ENCODE peak calls at places on chromosomes 1 and 21, in ten cellular contexts. N is esophagus squamous epithelium; G is BJ; Y is HFFc6; K is CD8-positive, alpha-beta T cell; O is cardiac fibroblast; C is IMR-90; J is fibroblast of pulmonary artery; X is progenitor cell of endocrine pancreas; V is lung. Z is an unnamed sample.

GRCh38 chr1:180166436-180166800 is 11.7 kb downstream of the QSOX1 start:
- DNase-seq in N (no peak), V (no peak), Y (no peak), C (no peak), J (no peak), O (no peak), G (no peak), X (no peak), K (no peak), Z (no peak)

GRCh38 chr1:66533804-66534745 is at the start of gene SGIP1:
- DNase-seq in N (no peak), Y (peak), V (no peak), G (peak), X (peak), C (peak), K (peak), J (peak), O (peak), Z (no peak)

GRCh38 chr1:155975375-155976061 is 2.8 kb downstream of the ARHGEF2 start:
- DNase-seq in O (no peak), J (no peak), X (no peak), K (no peak), N (no peak), Y (no peak), V (no peak), C (no peak), G (no peak), Z (no peak)

GRCh38 chr21:31554511-31555022 is 104.9 kb upstream of the SOD1 start:
- DNase-seq in C (peak), O (peak), V (no peak), G (no peak), J (peak), Y (no peak), N (no peak), X (no peak), K (no peak), Z (no peak)

GRCh38 chr1:96580920-96581319 is 140.7 kb upstream of the PTBP2 start:
- DNase-seq in X (no peak), K (no peak), Y (no peak), N (no peak), G (no peak), J (no peak), O (no peak), V (no peak), C (no peak), Z (no peak)

GRCh38 chr1:68363346-68363745 is 86.4 kb downstream of the RPE65 start:
- DNase-seq in J (no peak), X (no peak), N (no peak), Y (no peak), G (no peak), V (no peak), K (no peak), O (no peak), C (no peak), Z (no peak)

GRCh38 chr21:44351535-44352252 is 1.7 kb upstream of the TRPM2 start:
- DNase-seq in Y (no peak), C (no peak), V (no peak), O (no peak), X (no peak), J (no peak), K (no peak), G (no peak), N (no peak), Z (no peak)

GRCh38 chr1:190474587-190475305 is 2.9 kb downstream of the BRINP3 start:
- DNase-seq in X (no peak), V (no peak), C (peak), N (no peak), G (no peak), J (no peak), O (no peak), Y (no peak), K (no peak), Z (no peak)

GRCh38 chr1:101161619-101162018 is 75.2 kb upstream of the S1PR1 start:
- DNase-seq in K (no peak), G (no peak), Y (no peak), V (no peak), N (no peak), C (no peak), O (peak), J (peak), X (no peak), Z (no peak)

GRCh38 chr1:43267291-43267805 is 2.4 kb upstream of the TMEM125 start:
- DNase-seq in V (peak), J (peak), N (no peak), X (no peak), C (peak), G (peak), Y (peak), K (no peak), O (peak), Z (no peak)

GRCh38 chr1:54186056-54186455 is 13.8 kb downstream of the CYB5RL start:
- DNase-seq in N (no peak), G (no peak), K (no peak), J (no peak), X (no peak), Y (no peak), C (no peak), O (no peak), V (no peak), Z (no peak)

GRCh38 chr21:42818328-42818749 is 61.0 kb downstream of the WDR4 start:
- DNase-seq in Y (peak), G (no peak), C (peak), V (peak), K (peak), J (peak), N (no peak), X (no peak), O (peak), Z (no peak)

GRCh38 chr1:165877411-165877810 is 50.0 kb downstream of the UCK2 start:
- DNase-seq in O (no peak), X (no peak), N (no peak), K (no peak), V (no peak), J (no peak), G (no peak), C (no peak), Y (no peak), Z (no peak)

GRCh38 chr1:39890267-39890666 is 7.0 kb upstream of the TRIT1 start:
- DNase-seq in G (no peak), J (no peak), C (no peak), X (no peak), K (no peak), N (no peak), V (no peak), Y (no peak), O (no peak), Z (no peak)

GRCh38 chr1:220775238-220775853 is 11.4 kb upstream of the MTARC1 start:
- DNase-seq in G (no peak), K (no peak), Y (peak), N (no peak), C (no peak), V (peak), J (peak), O (peak), X (no peak), Z (peak)

GRCh38 chr1:77031101-77031662 is 163.9 kb downstream of the ST6GALNAC5 start:
- DNase-seq in O (peak), N (no peak), K (no peak), G (peak), V (no peak), Y (peak), J (peak), X (no peak), C (peak), Z (no peak)

GRCh38 chr1:47249755-47250154 is 17.7 kb upstream of the TAL1 start:
- DNase-seq in Y (no peak), C (no peak), X (no peak), J (no peak), V (no peak), K (no peak), N (no peak), O (no peak), G (no peak), Z (no peak)

GRCh38 chr1:212727386-212728181 is 27.9 kb upstream of the BATF3 start:
- DNase-seq in C (peak), G (no peak), K (no peak), O (peak), V (no peak), Y (no peak), N (no peak), J (peak), X (no peak), Z (no peak)

GRCh38 chr1:164703971-164704411 is 145.0 kb downstream of the PBX1 start:
- DNase-seq in X (no peak), O (no peak), N (no peak), C (no peak), V (no peak), G (no peak), K (no peak), J (no peak), Y (no peak), Z (no peak)

GRCh38 chr1:181117648-181118449 is 29.3 kb downstream of the IER5 start:
- DNase-seq in G (no peak), C (peak), Y (peak), N (no peak), K (no peak), J (no peak), X (no peak), V (peak), O (no peak), Z (no peak)

GRCh38 chr1:72230746-72231145 is 51.6 kb downstream of the NEGR1 start:
- DNase-seq in J (no peak), K (no peak), X (no peak), O (no peak), V (no peak), N (no peak), C (peak), Y (peak), G (no peak), Z (no peak)

GRCh38 chr1:111571987-111572386 is 47.6 kb upstream of the RAP1A start:
- DNase-seq in N (no peak), X (no peak), Y (peak), K (no peak), C (peak), J (peak), G (no peak), V (no peak), O (peak), Z (no peak)

GRCh38 chr1:15038232-15039016 is 115.1 kb upstream of the TMEM51 start:
- DNase-seq in Y (no peak), K (no peak), G (no peak), C (peak), V (no peak), J (peak), X (no peak), N (no peak), O (peak), Z (no peak)

GRCh38 chr21:32470206-32470605 is 57.7 kb downstream of the EVA1C start:
- DNase-seq in K (no peak), O (no peak), Y (no peak), X (no peak), J (no peak), C (no peak), N (no peak), G (no peak), V (no peak), Z (no peak)

GRCh38 chr21:44413566-44414290 is 41.6 kb upstream of the LRRC3 start:
- DNase-seq in X (no peak), Y (no peak), J (no peak), G (no peak), K (no peak), V (no peak), C (no peak), N (no peak), O (no peak), Z (no peak)

GRCh38 chr1:16147615-16147926 is 8.3 kb downstream of the EPHA2 start:
- DNase-seq in G (no peak), N (no peak), O (no peak), K (no peak), C (no peak), J (no peak), X (no peak), Y (no peak), V (no peak), Z (no peak)

GRCh38 chr1:158124034-158124433 is 56.7 kb upstream of the CD1D start:
- DNase-seq in G (no peak), Y (no peak), J (peak), K (no peak), X (no peak), C (peak), V (no peak), N (no peak), O (no peak), Z (no peak)

GRCh38 chr1:161020573-161021167 is at the start of gene F11R:
- DNase-seq in Y (no peak), C (no peak), O (peak), G (no peak), X (peak), N (no peak), K (peak), J (peak), V (peak), Z (no peak)

GRCh38 chr1:183758913-183759312 is 46.0 kb upstream of the RGL1 start:
- DNase-seq in N (no peak), G (no peak), K (no peak), O (no peak), X (no peak), V (no peak), J (no peak), Y (no peak), C (no peak), Z (no peak)

GRCh38 chr1:6128276-6129081 is 51.6 kb downstream of the CHD5 start:
- DNase-seq in G (no peak), X (no peak), N (no peak), C (no peak), J (no peak), Y (no peak), O (no peak), K (no peak), V (no peak), Z (no peak)

GRCh38 chr1:154178006-154178405 is 13.9 kb downstream of the TPM3 start:
- DNase-seq in Y (no peak), K (no peak), C (no peak), X (no peak), N (no peak), O (peak), V (no peak), J (no peak), G (no peak), Z (no peak)

GRCh38 chr1:225418059-225418458 is 9.8 kb downstream of the LBR start:
- DNase-seq in X (no peak), V (no peak), N (no peak), J (no peak), Y (no peak), O (no peak), G (no peak), K (no peak), C (no peak), Z (no peak)

GRCh38 chr1:177517556-177517955 is 346.8 kb downstream of the BRINP2 start:
- DNase-seq in Y (no peak), J (peak), X (no peak), O (peak), N (no peak), V (no peak), K (no peak), G (no peak), C (peak), Z (no peak)

GRCh38 chr1:4107291-4107690 is 207.2 kb upstream of the C1orf174 start:
- DNase-seq in Y (no peak), N (no peak), G (no peak), X (no peak), V (no peak), O (no peak), K (no peak), C (no peak), J (no peak), Z (no peak)

GRCh38 chr21:39087976-39088370 is 95.3 kb downstream of the PSMG1 start:
- DNase-seq in Y (no peak), O (no peak), N (no peak), X (no peak), C (no peak), V (no peak), K (no peak), G (no peak), J (no peak), Z (no peak)

GRCh38 chr1:175192111-175192629 is 406 bp downstream of the KIAA0040 start:
- DNase-seq in C (no peak), G (no peak), X (no peak), V (peak), K (no peak), Y (no peak), J (peak), N (no peak), O (peak), Z (no peak)

GRCh38 chr1:147890177-147890790 is 12.3 kb upstream of the GJA8 start:
- DNase-seq in X (peak), G (no peak), Y (peak), J (peak), N (no peak), C (peak), V (peak), K (peak), O (peak), Z (peak)
- TF ChIP-seq CTCF in X (peak), G (peak), Y (peak), J (peak), N (no peak), C (peak), V (peak), K (peak), O (peak), Z (no peak)

DNA sequence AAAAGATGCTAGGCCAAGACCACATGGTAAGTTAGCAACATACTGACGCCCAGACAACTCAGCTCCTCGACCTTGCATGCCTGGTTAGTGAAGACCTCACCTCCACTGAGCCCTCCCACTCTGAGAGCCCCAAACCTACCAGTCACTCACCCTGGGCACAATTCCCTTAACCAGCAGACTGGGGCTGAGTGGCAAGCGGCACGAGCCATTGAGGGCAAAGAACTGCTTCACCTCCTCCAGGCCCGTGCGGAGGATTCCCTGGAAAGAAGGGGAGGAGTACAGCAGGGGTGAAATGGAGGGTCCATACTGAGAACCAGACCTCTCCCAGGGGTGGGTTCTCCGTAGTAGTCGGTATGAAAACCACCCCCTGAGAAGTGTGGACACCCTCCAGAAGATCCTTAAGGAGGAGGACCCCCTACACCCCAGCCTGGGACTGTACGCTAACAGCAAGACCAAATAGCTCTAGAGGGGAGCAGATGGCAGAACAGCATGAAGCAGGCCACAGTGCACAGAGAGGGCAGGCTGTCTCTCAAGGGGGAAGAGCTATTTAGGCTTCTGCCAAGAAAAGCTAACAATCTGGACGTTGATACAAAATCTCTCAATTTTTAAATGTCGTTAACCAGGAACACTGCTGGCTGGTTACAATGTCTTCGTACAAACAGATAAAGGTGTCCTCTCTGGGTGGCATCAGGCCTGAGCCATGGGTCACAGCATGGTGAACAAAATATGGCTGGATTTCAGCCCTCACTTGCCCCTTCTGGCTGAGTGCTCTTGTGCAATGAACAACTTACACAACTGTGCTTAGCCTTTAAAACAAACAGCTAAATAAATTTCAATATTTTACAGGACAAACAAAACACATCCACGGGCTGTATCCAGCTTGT is 31.0 kb upstream of the PPP1R15B start:
- DNase-seq in V (no peak), N (no peak), C (no peak), X (no peak), K (no peak), G (no peak), O (no peak), J (no peak), Y (no peak), Z (no peak)
- TF ChIP-seq CTCF in V (no peak), N (no peak), C (no peak), X (no peak), K (no peak), G (no peak), O (no peak), J (no peak), Y (no peak), Z (no peak)

GRCh38 chr21:37916795-37917142 is 512 bp upstream of the KCNJ6 start:
- DNase-seq in V (no peak), Y (no peak), N (no peak), G (no peak), X (peak), C (no peak), O (no peak), K (no peak), J (no peak), Z (no peak)

GRCh38 chr21:37917612-37918011 is 1.4 kb upstream of the KCNJ6 start:
- DNase-seq in C (peak), X (no peak), J (peak), N (no peak), Y (peak), V (no peak), G (peak), K (no peak), O (peak), Z (no peak)

GRCh38 chr21:37914211-37914900 is 1.9 kb downstream of the KCNJ6 start:
- DNase-seq in X (peak), J (peak), G (no peak), Y (no peak), O (peak), C (peak), K (no peak), N (no peak), V (no peak), Z (no peak)

GRCh38 chr21:37915516-37915915 is 741 bp downstream of the KCNJ6 start:
- DNase-seq in J (no peak), G (no peak), N (no peak), K (no peak), X (no peak), O (no peak), C (no peak), V (no peak), Y (no peak), Z (no peak)

GRCh38 chr21:37915941-37916794 is at the start of gene KCNJ6:
- DNase-seq in N (no peak), J (peak), O (peak), Y (no peak), K (no peak), C (peak), V (no peak), X (peak), G (no peak), Z (no peak)
- TF ChIP-seq CTCF in N (no peak), J (peak), O (peak), Y (peak), K (no peak), C (peak), V (peak), X (peak), G (peak), Z (no peak)

GRCh38 chr1:232610187-232610901 is 19.6 kb downstream of the SIPA1L2 start:
- DNase-seq in N (no peak), K (no peak), V (no peak), C (no peak), X (no peak), G (no peak), Y (no peak), O (no peak), J (no peak), Z (no peak)

GRCh38 chr1:232613752-232614381 is 16.1 kb downstream of the SIPA1L2 start:
- DNase-seq in V (no peak), Y (no peak), C (peak), O (peak), K (no peak), N (no peak), G (no peak), X (no peak), J (peak), Z (no peak)

GRCh38 chr1:232615401-232615800 is 14.5 kb downstream of the SIPA1L2 start:
- DNase-seq in X (no peak), O (no peak), N (no peak), C (no peak), J (no peak), K (no peak), V (no peak), Y (no peak), G (no peak), Z (no peak)

GRCh38 chr1:232614811-232615210 is 15.1 kb downstream of the SIPA1L2 start:
- DNase-seq in J (no peak), C (no peak), Y (no peak), V (no peak), X (no peak), O (no peak), K (no peak), N (no peak), G (no peak), Z (no peak)

GRCh38 chr1:232611834-232612233 is 18.1 kb downstream of the SIPA1L2 start:
- DNase-seq in O (no peak), N (no peak), J (no peak), Y (no peak), G (no peak), X (no peak), C (no peak), V (no peak), K (no peak), Z (no peak)
- TF ChIP-seq CTCF in O (no peak), N (no peak), J (no peak), Y (no peak), G (no peak), X (peak), C (no peak), V (no peak), K (no peak), Z (no peak)

GRCh38 chr1:208456487-208456886 is 212.3 kb upstream of the PLXNA2 start:
- DNase-seq in N (no peak), Y (no peak), X (no peak), V (no peak), O (no peak), J (no peak), C (no peak), G (no peak), K (no peak), Z (no peak)

GRCh38 chr1:208449951-208450350 is 205.8 kb upstream of the PLXNA2 start:
- DNase-seq in K (no peak), O (no peak), C (no peak), N (no peak), V (no peak), G (no peak), X (no peak), Y (no peak), J (no peak), Z (no peak)

GRCh38 chr1:208450958-208451357 is 206.8 kb upstream of the PLXNA2 start:
- DNase-seq in C (no peak), G (no peak), K (no peak), Y (no peak), V (no peak), O (no peak), N (no peak), J (no peak), X (no peak), Z (no peak)

GRCh38 chr1:208461680-208462079 is 217.5 kb upstream of the PLXNA2 start:
- DNase-seq in N (no peak), J (no peak), V (no peak), Y (no peak), O (no peak), X (no peak), G (no peak), C (no peak), K (no peak), Z (no peak)

GRCh38 chr1:208455821-208456220 is 211.6 kb upstream of the PLXNA2 start:
- DNase-seq in V (no peak), O (no peak), C (no peak), K (no peak), J (no peak), X (no peak), G (no peak), Y (peak), N (no peak), Z (no peak)
- TF ChIP-seq CTCF in V (no peak), O (no peak), C (no peak), K (no peak), J (no peak), X (no peak), G (no peak), Y (no peak), N (no peak), Z (no peak)